ENCODE peak calls at places on chromosomes 11 and 22, in eight cellular contexts. N, A, J, K, D, P, H and G are unnamed samples.

GRCh38 chr11:118321386-118322082 is 17.0 kb downstream of the CD3E start:
- DNase-seq in A (no peak), K (no peak), J (no peak), H (no peak), D (no peak), N (no peak), P (peak; percentile 86), G (no peak)

GRCh38 chr22:26023104-26023775 is 146.0 kb upstream of the SEZ6L start:
- DNase-seq in D (no peak), H (no peak), A (no peak), N (no peak), J (no peak), K (no peak), P (no peak), G (no peak)

GRCh38 chr11:64357904-64358535 is 942 bp upstream of the RPS6KA4 start:
- DNase-seq in J (no peak), H (no peak), N (no peak), P (peak; percentile 81), K (peak; percentile 37), D (peak; percentile 85), A (no peak), G (peak; percentile 81)

GRCh38 chr22:18996376-18996900 is 60.3 kb upstream of the PRODH start:
- DNase-seq in J (no peak), H (no peak), A (no peak), D (no peak), N (no peak), K (no peak), P (no peak), G (no peak)

GRCh38 chr11:75029836-75030631 is 41.3 kb downstream of the NEU3 start:
- DNase-seq in N (no peak), H (no peak), K (peak; percentile 34), P (no peak), A (no peak), D (peak; percentile 70), J (no peak), G (no peak)

GRCh38 chr11:72989727-72990126 is 152.4 kb downstream of the FCHSD2 start:
- DNase-seq in D (no peak), A (no peak), N (no peak), P (no peak), J (no peak), H (no peak), K (peak; percentile 57), G (no peak)

GRCh38 chr11:108985611-108986279 is 320.9 kb downstream of the DDX10 start:
- DNase-seq in P (peak; percentile 48), H (no peak), N (peak; percentile 88), J (peak; percentile 63), D (no peak), A (no peak), K (peak; percentile 80), G (no peak)

GRCh38 chr22:43885319-43885671 is 6.5 kb downstream of the PNPLA5 start:
- DNase-seq in P (no peak), N (no peak), A (no peak), K (no peak), D (no peak), J (no peak), H (no peak), G (no peak)

GRCh38 chr11:107705027-107705426 is 6.8 kb downstream of the SLN start:
- DNase-seq in J (peak; percentile 97), H (no peak), N (peak; percentile 48), K (peak; percentile 96), P (peak; percentile 98), A (no peak), D (no peak), G (no peak)

GRCh38 chr11:81007046-81007445 is 1566.2 kb upstream of the TENM4 start:
- DNase-seq in A (no peak), K (peak; percentile 62), N (peak; percentile 40), J (peak; percentile 2), H (no peak), P (peak; percentile 63), D (no peak), G (no peak)

GRCh38 chr11:3338569-3339565 is 40.1 kb downstream of the ZNF195 start:
- DNase-seq in N (no peak), P (no peak), D (no peak), K (no peak), J (no peak), H (no peak), A (no peak), G (no peak)

GRCh38 chr22:40347300-40347699 is 1.0 kb downstream of the ADSL start:
- DNase-seq in N (no peak), H (no peak), J (no peak), A (no peak), P (no peak), K (no peak), D (no peak), G (no peak)

GRCh38 chr11:111373590-111373989 is 5.5 kb downstream of the POU2AF1 start:
- DNase-seq in P (no peak), N (no peak), J (no peak), H (no peak), K (no peak), A (no peak), D (no peak), G (no peak)

GRCh38 chr22:45336971-45337431 is 27.3 kb downstream of the FAM118A start:
- DNase-seq in D (no peak), H (no peak), A (no peak), K (peak; percentile 8), N (peak; percentile 100), P (no peak), J (no peak), G (no peak)

GRCh38 chr11:65210748-65211147 is 29.0 kb downstream of the CAPN1 start:
- DNase-seq in J (no peak), D (no peak), H (no peak), A (no peak), N (no peak), K (no peak), P (no peak), G (no peak)

GRCh38 chr11:122393209-122393850 is 262.2 kb upstream of the UBASH3B start:
- DNase-seq in H (no peak), N (no peak), K (peak; percentile 39), J (no peak), D (no peak), P (no peak), A (no peak), G (no peak)

GRCh38 chr11:134784525-134784924 is 372.5 kb upstream of the B3GAT1 start:
- DNase-seq in D (no peak), A (no peak), H (no peak), P (no peak), J (no peak), N (no peak), K (no peak), G (no peak)

GRCh38 chr11:2270322-2271076 is at the start of gene ASCL2:
- DNase-seq in J (no peak), N (no peak), A (peak; percentile 40), K (no peak), P (no peak), H (no peak), D (no peak), G (no peak)
- TF ChIP-seq EZH2 in J (peak; percentile 75), N (no peak), A (peak; percentile 76), K (no peak), P (no peak), H (no peak), D (no peak), G (no peak)

DNA sequence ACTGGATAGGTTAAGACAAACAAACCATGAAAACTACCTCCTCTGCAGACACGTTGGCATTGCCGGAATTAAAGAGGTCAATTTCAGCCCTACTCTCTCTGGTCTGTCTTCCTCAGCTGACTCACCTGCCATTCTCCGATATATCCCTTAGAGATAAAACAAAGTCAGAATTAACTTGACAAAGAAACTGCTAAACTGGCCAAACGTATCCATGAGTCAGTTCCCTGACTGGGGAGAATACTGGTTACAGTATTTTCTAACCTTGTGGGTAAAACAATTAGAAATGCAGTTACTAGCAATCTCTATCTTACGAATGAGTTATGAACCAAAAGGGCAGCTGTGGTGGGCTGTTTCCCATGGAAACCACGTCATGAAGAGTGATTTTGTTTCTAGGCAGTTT is 96.2 kb downstream of the RDX start:
- DNase-seq in P (peak; percentile 90), J (peak; percentile 81), D (no peak), H (no peak), A (no peak), K (peak; percentile 54), N (peak; percentile 34), G (no peak)
- H3K4me2 ChIP-seq in P (peak overlapping the region; percentile 65), J (peak overlapping the region; percentile 10), D (no peak overlapping the region), H (no peak overlapping the region), A (no peak overlapping the region), K (peak overlapping the region; percentile 10), N (peak overlapping the region; percentile 10), G (no peak overlapping the region)

DNA sequence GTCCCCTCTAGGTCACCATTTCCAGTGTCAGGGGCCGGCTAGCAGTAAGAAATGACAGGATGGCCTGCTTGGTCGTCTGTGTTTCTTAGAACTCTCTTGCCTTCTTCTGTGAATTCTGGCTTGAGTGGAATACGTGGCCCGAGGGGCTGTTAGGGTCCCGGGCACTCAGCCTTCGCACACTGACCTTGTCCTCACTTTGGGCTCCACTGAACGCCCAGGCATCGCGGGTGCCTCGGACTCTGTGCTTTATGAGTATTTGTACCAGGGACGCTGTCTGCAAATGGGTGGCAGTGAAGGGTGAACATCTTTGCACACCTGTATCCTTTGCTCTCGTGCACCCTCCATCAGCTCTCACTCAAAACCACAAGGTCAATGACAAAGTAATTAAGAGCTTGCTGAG is 123.4 kb upstream of the ANO1 start:
- DNase-seq in K (no peak), A (no peak), J (no peak), P (no peak), N (no peak), D (no peak), H (no peak), G (no peak)
- TF ChIP-seq EZH2 in K (no peak), A (no peak), J (no peak), P (no peak), N (no peak), D (no peak), H (no peak), G (no peak)

GRCh38 chr11:96798445-96798844 is 408.6 kb downstream of the JRKL start:
- DNase-seq in J (no peak), P (no peak), K (no peak), N (no peak), H (no peak), D (peak; percentile 19), A (no peak), G (no peak)
- H3K4me2 ChIP-seq in J (no peak overlapping the region), P (no peak overlapping the region), K (no peak overlapping the region), N (no peak overlapping the region), H (no peak overlapping the region), D (peak overlapping the region; percentile 39), A (no peak overlapping the region), G (no peak overlapping the region)

GRCh38 chr11:66232769-66233168 is 35.7 kb upstream of the RAB1B start:
- DNase-seq in D (no peak), K (no peak), A (no peak), P (no peak), N (no peak), H (no peak), J (no peak), G (no peak)
- TF ChIP-seq EZH2 in D (no peak), K (no peak), A (no peak), P (no peak), N (no peak), H (no peak), J (no peak), G (no peak)

GRCh38 chr11:120211522-120212258 is 858 bp downstream of the OAF start:
- DNase-seq in K (peak; percentile 57), P (peak; percentile 20), A (no peak), N (peak; percentile 34), J (no peak), D (peak; percentile 31), H (no peak), G (no peak)
- H3K4me2 ChIP-seq in K (peak overlapping the region; percentile 73), P (peak overlapping the region; percentile 91), A (peak overlapping the region; percentile 85), N (peak overlapping the region; percentile 67), J (peak overlapping the region; percentile 89), D (peak overlapping the region; percentile 63), H (peak overlapping the region; percentile 99), G (peak overlapping the region; percentile 98)